ENCODE peak calls at places on chromosomes 2 and 18, in nine cellular contexts. One of them, this sample, is unnamed.
A peak's percentile ranks its signal among the peaks of the same experiment; 100 is the strongest.

GRCh38 chr2:160055726-160056108 is 6.7 kb downstream of the PLA2R1 start:
- DNase-seq in NCI-H2171: no peak
- DNase-seq in stimulated activated naive CD4-positive, alpha-beta T cell treated with Interleukin-2 at 50 U/mL for 16 hours: no peak
- DNase-seq in left ventricle myocardium inferior: no peak
- DNase-seq in esophagus squamous epithelium: no peak
- DNase-seq in activated CD4-positive, alpha-beta memory T cell treated with anti-CD3 and anti-CD28 coated beads for 36 hours: no peak
- DNase-seq in tibial artery: no peak
- DNase-seq in CD8-positive, alpha-beta T cell: no peak
- DNase-seq in NAMALWA: no peak
- DNase-seq in this sample: no peak

GRCh38 chr2:219002395-219003266 is 9.4 kb upstream of the CRYBA2 start:
- DNase-seq in NCI-H2171: no peak
- DNase-seq in stimulated activated naive CD4-positive, alpha-beta T cell treated with Interleukin-2 at 50 U/mL for 16 hours: peak; percentile 40
- DNase-seq in left ventricle myocardium inferior: no peak
- DNase-seq in esophagus squamous epithelium: no peak
- DNase-seq in activated CD4-positive, alpha-beta memory T cell treated with anti-CD3 and anti-CD28 coated beads for 36 hours: peak; percentile 77
- DNase-seq in tibial artery: no peak
- DNase-seq in CD8-positive, alpha-beta T cell: no peak
- DNase-seq in NAMALWA: no peak
- DNase-seq in this sample: peak; percentile 13

GRCh38 chr2:53778536-53779162 is 8.1 kb downstream of the ASB3 start:
- DNase-seq in NCI-H2171: no peak
- DNase-seq in stimulated activated naive CD4-positive, alpha-beta T cell treated with Interleukin-2 at 50 U/mL for 16 hours: no peak
- DNase-seq in left ventricle myocardium inferior: no peak
- DNase-seq in esophagus squamous epithelium: no peak
- DNase-seq in activated CD4-positive, alpha-beta memory T cell treated with anti-CD3 and anti-CD28 coated beads for 36 hours: no peak
- DNase-seq in tibial artery: no peak
- DNase-seq in CD8-positive, alpha-beta T cell: no peak
- DNase-seq in NAMALWA: no peak
- DNase-seq in this sample: no peak

GRCh38 chr18:11504962-11505361 is 104.4 kb upstream of the SLC35G4 start:
- DNase-seq in NCI-H2171: no peak
- DNase-seq in stimulated activated naive CD4-positive, alpha-beta T cell treated with Interleukin-2 at 50 U/mL for 16 hours: no peak
- DNase-seq in left ventricle myocardium inferior: no peak
- DNase-seq in esophagus squamous epithelium: no peak
- DNase-seq in activated CD4-positive, alpha-beta memory T cell treated with anti-CD3 and anti-CD28 coated beads for 36 hours: no peak
- DNase-seq in tibial artery: no peak
- DNase-seq in CD8-positive, alpha-beta T cell: no peak
- DNase-seq in NAMALWA: no peak
- DNase-seq in this sample: peak; percentile 11

GRCh38 chr2:212994976-212995375 is 156.4 kb downstream of the IKZF2 start:
- DNase-seq in NCI-H2171: no peak
- DNase-seq in stimulated activated naive CD4-positive, alpha-beta T cell treated with Interleukin-2 at 50 U/mL for 16 hours: no peak
- DNase-seq in left ventricle myocardium inferior: no peak
- DNase-seq in esophagus squamous epithelium: no peak
- DNase-seq in activated CD4-positive, alpha-beta memory T cell treated with anti-CD3 and anti-CD28 coated beads for 36 hours: no peak
- DNase-seq in tibial artery: no peak
- DNase-seq in CD8-positive, alpha-beta T cell: no peak
- DNase-seq in NAMALWA: no peak
- DNase-seq in this sample: peak; percentile 40

GRCh38 chr18:2573408-2573807 is 2.1 kb downstream of the NDC80 start:
- DNase-seq in NCI-H2171: no peak
- DNase-seq in stimulated activated naive CD4-positive, alpha-beta T cell treated with Interleukin-2 at 50 U/mL for 16 hours: no peak
- DNase-seq in left ventricle myocardium inferior: no peak
- DNase-seq in esophagus squamous epithelium: no peak
- DNase-seq in activated CD4-positive, alpha-beta memory T cell treated with anti-CD3 and anti-CD28 coated beads for 36 hours: no peak
- DNase-seq in tibial artery: no peak
- DNase-seq in CD8-positive, alpha-beta T cell: no peak
- DNase-seq in NAMALWA: no peak
- DNase-seq in this sample: no peak

GRCh38 chr2:121944072-121944829 is 188.8 kb downstream of the TSN start:
- DNase-seq in NCI-H2171: no peak
- DNase-seq in stimulated activated naive CD4-positive, alpha-beta T cell treated with Interleukin-2 at 50 U/mL for 16 hours: no peak
- DNase-seq in left ventricle myocardium inferior: no peak
- DNase-seq in esophagus squamous epithelium: no peak
- DNase-seq in activated CD4-positive, alpha-beta memory T cell treated with anti-CD3 and anti-CD28 coated beads for 36 hours: no peak
- DNase-seq in tibial artery: no peak
- DNase-seq in CD8-positive, alpha-beta T cell: no peak
- DNase-seq in NAMALWA: no peak
- DNase-seq in this sample: peak; percentile 73

GRCh38 chr2:12430036-12430795 is 286.5 kb upstream of the TRIB2 start:
- DNase-seq in NCI-H2171: no peak
- DNase-seq in stimulated activated naive CD4-positive, alpha-beta T cell treated with Interleukin-2 at 50 U/mL for 16 hours: no peak
- DNase-seq in left ventricle myocardium inferior: no peak
- DNase-seq in esophagus squamous epithelium: no peak
- DNase-seq in activated CD4-positive, alpha-beta memory T cell treated with anti-CD3 and anti-CD28 coated beads for 36 hours: no peak
- DNase-seq in tibial artery: no peak
- DNase-seq in CD8-positive, alpha-beta T cell: no peak
- DNase-seq in NAMALWA: no peak
- DNase-seq in this sample: peak; percentile 56

GRCh38 chr2:228344531-228344930 is 163.0 kb upstream of the SPHKAP start:
- DNase-seq in NCI-H2171: no peak
- DNase-seq in stimulated activated naive CD4-positive, alpha-beta T cell treated with Interleukin-2 at 50 U/mL for 16 hours: no peak
- DNase-seq in left ventricle myocardium inferior: no peak
- DNase-seq in esophagus squamous epithelium: no peak
- DNase-seq in activated CD4-positive, alpha-beta memory T cell treated with anti-CD3 and anti-CD28 coated beads for 36 hours: no peak
- DNase-seq in tibial artery: no peak
- DNase-seq in CD8-positive, alpha-beta T cell: no peak
- DNase-seq in NAMALWA: no peak
- DNase-seq in this sample: peak; percentile 32

GRCh38 chr18:51739044-51739666 is 541.7 kb upstream of the MEX3C start:
- DNase-seq in NCI-H2171: no peak
- DNase-seq in stimulated activated naive CD4-positive, alpha-beta T cell treated with Interleukin-2 at 50 U/mL for 16 hours: no peak
- DNase-seq in left ventricle myocardium inferior: no peak
- DNase-seq in esophagus squamous epithelium: no peak
- DNase-seq in activated CD4-positive, alpha-beta memory T cell treated with anti-CD3 and anti-CD28 coated beads for 36 hours: no peak
- DNase-seq in tibial artery: no peak
- DNase-seq in CD8-positive, alpha-beta T cell: no peak
- DNase-seq in NAMALWA: no peak
- DNase-seq in this sample: no peak

GRCh38 chr2:218567797-218568189 is 358 bp downstream of the USP37 start:
- DNase-seq in NCI-H2171: no peak
- DNase-seq in stimulated activated naive CD4-positive, alpha-beta T cell treated with Interleukin-2 at 50 U/mL for 16 hours: peak; percentile 83
- DNase-seq in left ventricle myocardium inferior: no peak
- DNase-seq in esophagus squamous epithelium: peak; percentile 51
- DNase-seq in activated CD4-positive, alpha-beta memory T cell treated with anti-CD3 and anti-CD28 coated beads for 36 hours: no peak
- DNase-seq in tibial artery: no peak
- DNase-seq in CD8-positive, alpha-beta T cell: no peak
- DNase-seq in NAMALWA: no peak
- DNase-seq in this sample: no peak

GRCh38 chr2:40642726-40643125 is 190.8 kb upstream of the SLC8A1 start:
- DNase-seq in NCI-H2171: no peak
- DNase-seq in stimulated activated naive CD4-positive, alpha-beta T cell treated with Interleukin-2 at 50 U/mL for 16 hours: no peak
- DNase-seq in left ventricle myocardium inferior: no peak
- DNase-seq in esophagus squamous epithelium: no peak
- DNase-seq in activated CD4-positive, alpha-beta memory T cell treated with anti-CD3 and anti-CD28 coated beads for 36 hours: no peak
- DNase-seq in tibial artery: no peak
- DNase-seq in CD8-positive, alpha-beta T cell: no peak
- DNase-seq in NAMALWA: no peak
- DNase-seq in this sample: no peak

GRCh38 chr18:250685-251084 is 17.2 kb downstream of the THOC1 start:
- DNase-seq in NCI-H2171: peak; percentile 54
- DNase-seq in stimulated activated naive CD4-positive, alpha-beta T cell treated with Interleukin-2 at 50 U/mL for 16 hours: no peak
- DNase-seq in left ventricle myocardium inferior: no peak
- DNase-seq in esophagus squamous epithelium: no peak
- DNase-seq in activated CD4-positive, alpha-beta memory T cell treated with anti-CD3 and anti-CD28 coated beads for 36 hours: no peak
- DNase-seq in tibial artery: no peak
- DNase-seq in CD8-positive, alpha-beta T cell: no peak
- DNase-seq in NAMALWA: no peak
- DNase-seq in this sample: peak; percentile 43

GRCh38 chr18:63301458-63301857 is 18.1 kb downstream of the BCL2 start:
- DNase-seq in NCI-H2171: no peak
- DNase-seq in stimulated activated naive CD4-positive, alpha-beta T cell treated with Interleukin-2 at 50 U/mL for 16 hours: no peak
- DNase-seq in left ventricle myocardium inferior: no peak
- DNase-seq in esophagus squamous epithelium: no peak
- DNase-seq in activated CD4-positive, alpha-beta memory T cell treated with anti-CD3 and anti-CD28 coated beads for 36 hours: peak; percentile 50
- DNase-seq in tibial artery: no peak
- DNase-seq in CD8-positive, alpha-beta T cell: no peak
- DNase-seq in NAMALWA: no peak
- DNase-seq in this sample: no peak